ENCODE peak calls at places on chromosome 1, in six cellular contexts. S, Z, R, C, K and B are unnamed samples.
A peak's percentile ranks its signal among the peaks of the same experiment; 100 is the strongest.

GRCh38 chr1:12376236-12377064 is 146.6 kb downstream of the VPS13D start:
- DNase-seq in S (no peak), Z (no peak), R (no peak), C (no peak), K (no peak), B (no peak)

GRCh38 chr1:151005729-151006330 is 872 bp downstream of the MINDY1 start:
- DNase-seq in S (no peak), Z (no peak), R (no peak), C (no peak), K (no peak), B (no peak)

GRCh38 chr1:184075040-184076029 is 23.8 kb downstream of the TSEN15 start:
- DNase-seq in S (peak; percentile 15), Z (peak; percentile 66), R (peak; percentile 86), C (no peak), K (peak; percentile 84), B (peak; percentile 8)

GRCh38 chr1:41915786-41916571 is 2.7 kb downstream of the HIVEP3 start:
- DNase-seq in S (peak; percentile 52), Z (no peak), R (peak; percentile 15), C (no peak), K (no peak), B (peak; percentile 85)

GRCh38 chr1:226061793-226062557 is 541 bp upstream of the H3-3A start:
- DNase-seq in S (peak; percentile 93), Z (peak; percentile 91), R (peak; percentile 72), C (peak; percentile 84), K (peak; percentile 80), B (peak; percentile 58)

GRCh38 chr1:40661678-40662077 is 3.8 kb downstream of the RIMS3 start:
- DNase-seq in S (no peak), Z (no peak), R (no peak), C (no peak), K (no peak), B (no peak)

GRCh38 chr1:225689882-225690459 is 37.0 kb upstream of the ENAH start:
- DNase-seq in S (no peak), Z (no peak), R (no peak), C (no peak), K (no peak), B (no peak)

GRCh38 chr1:77820121-77820520 is 40.7 kb downstream of the MIGA1 start:
- DNase-seq in S (no peak), Z (no peak), R (no peak), C (no peak), K (no peak), B (no peak)

GRCh38 chr1:89104687-89105086 is 21.2 kb downstream of the GBP2 start:
- DNase-seq in S (no peak), Z (no peak), R (no peak), C (no peak), K (no peak), B (no peak)

GRCh38 chr1:107526524-107527198 is 385.8 kb downstream of the NTNG1 start:
- DNase-seq in S (no peak), Z (no peak), R (no peak), C (no peak), K (no peak), B (peak; percentile 28)

GRCh38 chr1:41122851-41123518 is 101.5 kb upstream of the SLFNL1 start:
- DNase-seq in S (no peak), Z (peak; percentile 15), R (peak; percentile 84), C (no peak), K (peak; percentile 92), B (peak; percentile 25)

GRCh38 chr1:198880818-198881597 is 242.2 kb downstream of the PTPRC start:
- DNase-seq in S (peak; percentile 17), Z (no peak), R (peak; percentile 87), C (no peak), K (peak; percentile 98), B (no peak)

GRCh38 chr1:58045094-58045493 is 501.4 kb downstream of the OMA1 start:
- DNase-seq in S (no peak), Z (no peak), R (no peak), C (no peak), K (no peak), B (no peak)

GRCh38 chr1:15810073-15810472 is 2.6 kb upstream of the UQCRHL start:
- DNase-seq in S (no peak), Z (no peak), R (no peak), C (no peak), K (no peak), B (no peak)

GRCh38 chr1:186819140-186819539 is 9.6 kb upstream of the PLA2G4A start:
- DNase-seq in S (no peak), Z (no peak), R (no peak), C (no peak), K (peak; percentile 78), B (no peak)

GRCh38 chr1:168121314-168122029 is 15.3 kb downstream of the GPR161 start:
- DNase-seq in S (no peak), Z (no peak), R (peak; percentile 25), C (no peak), K (peak; percentile 90), B (no peak)

GRCh38 chr1:52368383-52369172 is 2.6 kb upstream of the CC2D1B start:
- DNase-seq in S (peak; percentile 80), Z (peak; percentile 88), R (peak; percentile 77), C (peak; percentile 79), K (peak; percentile 35), B (peak; percentile 78)

GRCh38 chr1:155451199-155451598 is 111.4 kb downstream of the ASH1L start:
- DNase-seq in S (no peak), Z (no peak), R (no peak), C (no peak), K (no peak), B (no peak)

GRCh38 chr1:200042119-200042436 is 14.6 kb downstream of the NR5A2 start:
- DNase-seq in S (no peak), Z (peak; percentile 58), R (no peak), C (peak; percentile 59), K (no peak), B (no peak)

GRCh38 chr1:200041337-200042118 is 14.0 kb downstream of the NR5A2 start:
- DNase-seq in S (no peak), Z (peak; percentile 45), R (no peak), C (peak; percentile 71), K (no peak), B (no peak)

GRCh38 chr1:200038987-200039848 is 11.7 kb downstream of the NR5A2 start:
- DNase-seq in S (peak; percentile 47), Z (peak; percentile 82), R (no peak), C (peak; percentile 89), K (no peak), B (no peak)

GRCh38 chr1:200039849-200040479 is 12.5 kb downstream of the NR5A2 start:
- DNase-seq in S (no peak), Z (peak; percentile 54), R (no peak), C (peak; percentile 52), K (no peak), B (no peak)

DNA sequence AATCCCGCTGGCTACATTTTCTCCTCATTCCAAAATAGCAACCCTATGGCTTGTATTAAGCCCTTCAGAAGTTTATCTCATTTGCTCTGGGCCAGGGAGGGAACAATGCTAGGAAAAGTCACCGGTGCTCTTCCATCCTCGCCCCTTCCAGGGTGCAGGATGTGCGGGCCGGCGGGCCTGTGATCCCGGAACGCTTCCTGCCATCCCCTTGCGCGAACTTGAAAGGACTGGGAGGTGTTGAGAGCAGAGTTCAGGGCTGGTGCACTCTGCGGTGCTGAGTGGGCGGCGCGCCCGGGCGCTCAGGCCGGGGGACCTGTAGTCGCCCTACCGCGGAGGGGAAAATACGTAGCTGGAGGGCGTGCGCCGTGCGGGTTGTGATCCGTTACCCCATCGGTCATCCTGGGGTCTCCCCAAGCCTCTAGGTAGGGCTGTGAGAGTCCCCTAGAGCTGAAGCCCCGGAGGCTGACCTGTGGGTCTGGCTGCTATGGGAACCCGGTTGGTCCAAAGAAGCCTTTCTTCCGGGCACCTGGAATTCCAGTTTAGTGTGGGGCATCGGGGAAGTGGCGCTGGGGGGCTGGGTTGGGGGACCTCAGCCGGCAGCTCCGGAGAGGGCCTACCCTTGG is 13.1 kb downstream of the NR5A2 start:
- DNase-seq in S (no peak), Z (peak; percentile 59), R (no peak), C (peak; percentile 69), K (peak; percentile 30), B (no peak)
- TF ChIP-seq EZH2 in S (no peak), Z (peak; percentile 36), R (no peak), C (peak; percentile 15), K (no peak), B (no peak)

DNA sequence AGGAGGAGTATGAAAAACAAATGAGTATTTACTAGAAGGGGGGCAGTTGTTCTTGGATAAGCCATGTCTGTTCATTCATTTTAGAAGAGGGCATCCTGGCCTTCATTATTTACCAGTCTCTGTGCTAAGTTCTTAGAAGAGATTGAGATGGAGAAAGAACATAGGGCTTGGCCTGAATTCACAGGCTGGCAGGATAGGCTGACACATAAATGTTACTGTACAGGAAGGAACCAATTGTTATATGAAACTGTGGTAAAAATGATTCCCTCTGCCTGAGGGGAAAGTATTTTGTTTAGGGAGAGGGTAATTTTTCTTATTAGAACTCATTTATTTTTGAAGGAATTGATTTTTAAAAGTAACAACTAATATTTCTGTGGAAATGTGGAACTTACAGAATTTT is 99.5 kb downstream of the MAN1A2 start:
- DNase-seq in S (no peak), Z (no peak), R (peak; percentile 24), C (no peak), K (peak; percentile 13), B (no peak)
- TF ChIP-seq EZH2 in S (no peak), Z (no peak), R (no peak), C (no peak), K (no peak), B (no peak)

GRCh38 chr1:9307303-9307702 is 14.6 kb downstream of the SPSB1 start:
- DNase-seq in S (no peak), Z (no peak), R (no peak), C (no peak), K (no peak), B (no peak)

GRCh38 chr1:9303916-9304315 is 11.2 kb downstream of the SPSB1 start:
- DNase-seq in S (no peak), Z (no peak), R (no peak), C (no peak), K (no peak), B (no peak)

GRCh38 chr1:9305216-9305615 is 12.5 kb downstream of the SPSB1 start:
- DNase-seq in S (no peak), Z (no peak), R (no peak), C (no peak), K (no peak), B (no peak)

GRCh38 chr1:9308236-9308635 is 15.5 kb downstream of the SPSB1 start:
- DNase-seq in S (no peak), Z (no peak), R (no peak), C (no peak), K (no peak), B (no peak)

GRCh38 chr1:9306006-9306405 is 13.3 kb downstream of the SPSB1 start:
- DNase-seq in S (no peak), Z (no peak), R (no peak), C (no peak), K (no peak), B (no peak)
- TF ChIP-seq EZH2 in S (no peak), Z (no peak), R (no peak), C (no peak), K (no peak), B (no peak)

DNA sequence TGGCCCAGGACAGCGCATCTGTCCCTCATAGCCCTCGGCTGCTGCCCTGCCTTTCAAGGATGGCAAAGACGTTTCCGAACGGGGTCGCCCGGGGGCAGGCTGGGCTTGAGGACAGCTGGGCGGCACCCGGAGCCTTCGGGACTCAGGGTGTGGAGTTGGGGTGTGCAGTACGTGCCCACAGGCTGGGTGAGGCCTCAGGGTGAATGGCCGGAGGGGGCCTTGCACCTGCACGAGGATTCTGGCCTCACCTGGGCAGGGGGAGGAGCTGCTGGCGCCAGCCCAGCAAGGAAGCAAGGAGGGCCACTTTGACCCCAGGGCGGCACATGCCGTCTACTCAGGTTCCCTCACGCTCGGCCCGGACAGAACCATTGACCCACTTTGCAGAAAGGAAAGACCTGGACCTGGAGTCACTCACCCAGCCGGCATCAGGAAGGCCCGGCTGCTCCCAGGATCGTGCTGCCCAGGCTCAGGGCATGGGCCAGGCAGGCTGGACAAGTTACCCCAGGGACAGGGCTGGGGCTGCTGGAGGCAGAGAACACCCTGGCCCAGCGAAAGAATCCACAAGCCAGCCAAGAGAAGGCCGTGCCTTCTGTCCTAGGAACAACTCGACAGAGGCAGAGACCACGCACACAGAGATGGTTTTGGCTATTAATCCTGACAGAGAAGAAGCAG is 65.1 kb upstream of the TTC34 start:
- DNase-seq in S (no peak), Z (no peak), R (no peak), C (no peak), K (no peak), B (no peak)
- TF ChIP-seq EZH2 in S (no peak), Z (no peak), R (no peak), C (no peak), K (no peak), B (no peak)